ENCODE peak calls at places on chromosomes 6 and 20, in eight cellular contexts. G is NCI-H510A, A is kidney tubule cell, O is T-helper 2 cell, S is breast epithelium, Y is GM12878, H is AG08395, K is nephron progenitor cell. N is an unnamed sample.

GRCh38 chr20:3156811-3157619 is 2.6 kb downstream of the FASTKD5 start:
- DNase-seq in K (no peak), A (peak), O (peak), Y (peak), H (no peak), G (no peak), S (no peak), N (no peak)

GRCh38 chr6:89353702-89354392 is 1.3 kb upstream of the UBE2J1 start:
- DNase-seq in O (no peak), H (no peak), K (no peak), G (peak), A (no peak), S (no peak), Y (no peak), N (peak)

GRCh38 chr6:90277301-90278011 is 19.2 kb downstream of the BACH2 start:
- DNase-seq in Y (no peak), O (no peak), H (no peak), G (no peak), A (no peak), K (no peak), S (no peak), N (no peak)

GRCh38 chr6:38799529-38800184 is 84.5 kb downstream of the DNAH8 start:
- DNase-seq in Y (no peak), G (no peak), A (no peak), K (no peak), S (no peak), H (no peak), O (no peak), N (no peak)

GRCh38 chr6:19838442-19839236 is 1.5 kb downstream of the ID4 start:
- DNase-seq in G (no peak), A (peak), O (no peak), S (peak), H (no peak), K (peak), Y (no peak), N (peak)

GRCh38 chr20:9258891-9259290 is 190.0 kb downstream of the PLCB4 start:
- DNase-seq in S (no peak), H (no peak), O (no peak), A (no peak), Y (no peak), G (no peak), K (no peak), N (no peak)

GRCh38 chr6:162726997-162727346 is 594 bp downstream of the PRKN start:
- DNase-seq in H (peak), O (no peak), S (no peak), G (no peak), K (no peak), A (peak), Y (no peak), N (no peak)

GRCh38 chr20:38658879-38659612 is 57.4 kb downstream of the ARHGAP40 start:
- DNase-seq in Y (no peak), H (peak), G (no peak), A (peak), K (peak), O (no peak), S (no peak), N (no peak)

GRCh38 chr20:31406115-31406514 is at the start of gene DEFB121:
- DNase-seq in Y (no peak), K (no peak), H (no peak), G (no peak), A (no peak), O (no peak), S (no peak), N (no peak)

GRCh38 chr6:41040911-41041536 is 1.2 kb upstream of the TSPO2 start:
- DNase-seq in K (no peak), Y (no peak), S (no peak), H (no peak), A (no peak), O (no peak), G (no peak), N (no peak)

GRCh38 chr6:40965046-40965445 is 74.0 kb downstream of the UNC5CL start:
- DNase-seq in Y (no peak), O (no peak), H (no peak), S (no peak), G (no peak), K (no peak), A (no peak), N (no peak)

GRCh38 chr6:16429669-16430068 is 191.3 kb downstream of the GMPR start:
- DNase-seq in S (no peak), Y (no peak), G (no peak), H (no peak), O (no peak), K (no peak), A (no peak), N (no peak)

GRCh38 chr20:8790442-8791074 is 278.3 kb upstream of the PLCB4 start:
- DNase-seq in K (peak), H (peak), A (peak), G (no peak), S (no peak), Y (no peak), O (no peak), N (peak)